ENCODE peak calls at places on chromosome 2, in eight cellular contexts. U is Peyer's patch, B is right cardiac atrium, T is upper lobe of right lung, I is tibial artery, O is ovary, X is vagina, R is fibroblast of lung. Q is an unnamed sample.

GRCh38 chr2:223582001-223582400 is 20.2 kb downstream of the SCG2 start:
- DNase-seq in O (no peak), U (no peak), R (no peak), X (no peak), B (no peak), T (no peak), I (no peak), Q (no peak)

GRCh38 chr2:237488901-237489860 is 2.1 kb downstream of the MLPH start:
- DNase-seq in X (no peak), I (no peak), R (no peak), B (no peak), O (no peak), T (peak; percentile 47), U (peak; percentile 62), Q (peak; percentile 80)

GRCh38 chr2:190328748-190329147 is 9.1 kb upstream of the HIBCH start:
- DNase-seq in R (peak; percentile 48), X (no peak), B (no peak), I (no peak), T (no peak), O (no peak), U (no peak), Q (no peak)

GRCh38 chr2:63553049-63553448 is 35.2 kb downstream of the WDPCP start:
- DNase-seq in O (no peak), T (no peak), B (no peak), I (no peak), R (peak; percentile 4), X (no peak), U (no peak), Q (no peak)

GRCh38 chr2:149388120-149388816 is 57.9 kb downstream of the LYPD6 start:
- DNase-seq in X (no peak), B (no peak), U (no peak), R (peak; percentile 22), O (no peak), I (no peak), T (no peak), Q (no peak)

GRCh38 chr2:49251766-49252165 is 97.5 kb upstream of the FSHR start:
- DNase-seq in B (no peak), R (peak; percentile 55), T (no peak), O (no peak), U (no peak), I (no peak), X (no peak), Q (no peak)

GRCh38 chr2:219230201-219230540 is 565 bp downstream of the ANKZF1 start:
- DNase-seq in T (peak; percentile 77), O (peak; percentile 62), B (peak; percentile 70), I (no peak), X (no peak), R (peak; percentile 38), U (peak; percentile 81), Q (peak; percentile 63)

GRCh38 chr2:126802316-126802715 is 96.4 kb upstream of the TEX51 start:
- DNase-seq in X (peak; percentile 55), R (no peak), O (no peak), B (no peak), U (peak; percentile 31), I (no peak), T (peak; percentile 20), Q (no peak)

GRCh38 chr2:47069628-47070154 is 85.4 kb downstream of the STPG4 start:
- DNase-seq in R (peak; percentile 54), I (peak; percentile 57), U (peak; percentile 77), X (no peak), T (peak; percentile 83), O (peak; percentile 73), B (peak; percentile 89), Q (peak; percentile 81)

GRCh38 chr2:114450639-114451038 is 8.2 kb downstream of the DPP10 start:
- DNase-seq in B (no peak), T (no peak), X (no peak), R (no peak), O (no peak), I (no peak), U (no peak), Q (no peak)

GRCh38 chr2:237026981-237027711 is 58.5 kb upstream of the COPS8 start:
- DNase-seq in B (peak; percentile 84), R (peak; percentile 77), T (peak; percentile 82), X (no peak), I (peak; percentile 80), U (peak; percentile 90), O (peak; percentile 70), Q (peak; percentile 75)

GRCh38 chr2:176140520-176141317 is 10.6 kb upstream of the HOXD4 start:
- DNase-seq in B (peak; percentile 86), X (no peak), R (peak; percentile 41), I (peak; percentile 51), O (peak; percentile 90), T (peak; percentile 85), U (peak; percentile 79), Q (peak; percentile 58)

GRCh38 chr2:197078535-197078934 is 152.0 kb upstream of the PGAP1 start:
- DNase-seq in T (no peak), R (no peak), U (no peak), X (no peak), O (no peak), B (no peak), I (no peak), Q (no peak)

GRCh38 chr2:240795916-240796510 is 24.0 kb downstream of the KIF1A start:
- DNase-seq in O (peak; percentile 31), I (no peak), R (no peak), B (peak; percentile 22), U (no peak), X (no peak), T (peak; percentile 52), Q (no peak)

GRCh38 chr2:122748552-122749011 is 993.1 kb downstream of the TSN start:
- DNase-seq in T (no peak), U (no peak), I (no peak), B (no peak), O (no peak), X (no peak), R (peak; percentile 1), Q (no peak)

GRCh38 chr2:88192613-88193012 is 22.5 kb downstream of the THNSL2 start:
- DNase-seq in T (no peak), B (no peak), O (no peak), X (no peak), I (no peak), U (no peak), R (no peak), Q (no peak)

GRCh38 chr2:97741686-97742085 is 28.3 kb downstream of the ZAP70 start:
- DNase-seq in R (no peak), X (no peak), B (no peak), U (peak; percentile 19), I (no peak), T (no peak), O (no peak), Q (no peak)

DNA sequence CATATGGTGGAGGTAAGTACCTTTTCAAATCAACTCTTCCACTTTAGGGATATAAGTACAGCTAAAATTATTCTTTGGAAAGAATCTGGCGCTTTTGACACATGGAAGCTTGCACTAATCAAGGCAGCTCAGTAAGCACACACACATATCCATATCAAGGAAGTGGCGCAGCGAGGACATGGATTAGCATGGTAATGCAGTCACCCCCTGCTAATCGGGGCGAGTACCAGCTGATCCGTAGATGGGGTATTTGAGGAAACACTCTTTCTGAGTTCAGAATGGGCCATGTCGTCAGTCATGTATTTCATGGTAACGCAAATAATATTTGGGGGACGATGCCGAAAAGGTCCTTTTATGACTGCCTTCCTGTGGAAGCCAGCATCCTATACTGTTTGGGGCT is 245.3 kb downstream of the GBX2 start:
- DNase-seq in X (no peak), U (no peak), T (no peak), O (no peak), R (no peak), B (no peak), I (no peak), Q (no peak)
- H3K4me1 ChIP-seq in X (no peaks in the 10 kb centered on the region), U (no peaks in the 10 kb centered on the region), T (no peaks in the 10 kb centered on the region), O (no peaks in the 10 kb centered on the region), R (no peaks in the 10 kb centered on the region), B (no peaks in the 10 kb centered on the region), I (no peaks in the 10 kb centered on the region), Q (no peaks in the 10 kb centered on the region)

GRCh38 chr2:172431428-172431827 is 4.0 kb downstream of the ITGA6 start:
- DNase-seq in R (no peak), I (peak; percentile 24), X (no peak), O (no peak), U (no peak), B (peak; percentile 71), T (peak; percentile 73), Q (peak; percentile 82)
- H3K4me3 ChIP-seq in R (no peak overlapping the region), I (no peak overlapping the region), X (no peak overlapping the region), O (no peak overlapping the region), U (peak overlapping the region; percentile 95), B (no peak overlapping the region), T (no peak overlapping the region), Q (no peak overlapping the region)

GRCh38 chr2:36659218-36659617 is 37.3 kb upstream of the VIT start:
- DNase-seq in T (no peak), O (no peak), I (no peak), R (no peak), X (no peak), B (no peak), U (no peak), Q (no peak)

GRCh38 chr2:36655456-36655855 is 41.1 kb upstream of the VIT start:
- DNase-seq in I (no peak), B (no peak), R (peak; percentile 32), O (no peak), U (no peak), T (no peak), X (no peak), Q (no peak)

GRCh38 chr2:36657703-36658102 is 38.8 kb upstream of the VIT start:
- DNase-seq in I (no peak), X (no peak), R (no peak), U (no peak), T (no peak), B (no peak), O (no peak), Q (no peak)

GRCh38 chr2:36659872-36660312 is 36.6 kb upstream of the VIT start:
- DNase-seq in T (no peak), I (no peak), O (no peak), R (no peak), B (no peak), U (no peak), X (no peak), Q (no peak)

DNA sequence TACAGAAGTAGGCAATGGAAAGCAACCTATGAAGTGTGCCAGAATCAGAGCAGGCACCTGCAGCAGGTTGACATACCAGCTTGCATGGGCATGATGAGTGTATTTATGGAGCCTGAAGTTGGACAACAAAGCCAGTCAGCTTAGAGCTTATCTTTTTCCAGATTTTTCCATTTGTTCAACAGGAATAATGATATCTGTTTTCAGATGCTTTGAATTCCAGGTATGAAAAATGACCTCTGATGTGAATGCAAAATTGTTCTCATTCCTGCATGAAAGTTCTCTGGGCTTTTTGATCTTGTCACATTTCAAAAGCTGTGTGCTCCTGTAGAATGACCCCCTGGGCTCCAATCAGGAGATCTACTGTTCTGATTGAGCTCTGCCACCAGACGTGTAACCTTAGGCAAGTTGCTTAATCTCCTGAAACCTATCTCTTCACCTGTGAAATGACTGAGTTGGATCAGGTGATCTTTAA is 38.2 kb upstream of the VIT start:
- DNase-seq in R (no peak), I (no peak), B (no peak), O (no peak), T (no peak), X (no peak), U (no peak), Q (no peak)
- H3K27ac ChIP-seq in R (no peak overlapping the region), I (no peak overlapping the region), B (no peak overlapping the region), O (no peak overlapping the region), T (no peak overlapping the region), X (no peak overlapping the region), U (no peak overlapping the region), Q (peak overlapping the region; percentile 18)

DNA sequence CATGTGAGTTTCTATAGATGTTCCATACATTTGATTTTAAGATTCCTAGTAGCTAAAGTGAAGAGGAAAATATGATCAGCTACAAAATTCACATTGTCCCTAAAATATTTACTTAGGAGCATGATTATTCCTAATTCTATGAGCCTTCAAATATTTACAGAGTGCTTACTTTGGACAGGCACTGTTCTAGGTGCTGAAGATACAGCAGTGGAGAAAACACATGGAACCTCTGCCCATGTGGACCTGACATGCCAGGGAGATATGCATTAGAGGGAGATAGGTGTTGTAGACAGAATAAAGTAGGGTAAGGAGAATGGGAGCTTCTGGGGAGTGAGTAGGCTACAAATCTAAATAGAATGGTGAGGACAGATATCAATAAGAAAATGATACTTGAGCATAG is 62.6 kb upstream of the TACR1 start:
- DNase-seq in T (no peak), X (no peak), R (no peak), O (no peak), B (no peak), I (no peak), U (no peak), Q (no peak)
- H3K4me1 ChIP-seq in T (no peaks in the 10 kb centered on the region), X (no peaks in the 10 kb centered on the region), R (no peaks in the 10 kb centered on the region), O (no peaks in the 10 kb centered on the region), B (no peaks in the 10 kb centered on the region), I (no peaks in the 10 kb centered on the region), U (no peaks in the 10 kb centered on the region), Q (no peaks in the 10 kb centered on the region)

Q was measured in body of pancreas.